ENCODE peak calls at places on chromosomes 6 and 20, in five cellular contexts. O, L, S, D and T are unnamed samples.

GRCh38 chr20:2402271-2402980 is 21.7 kb downstream of the TGM6 start:
- DNase-seq in S (no peak), O (no peak), L (peak; percentile 66), D (peak; percentile 16), T (no peak)

GRCh38 chr6:158023597-158023939 is 41.9 kb downstream of the SYNJ2 start:
- DNase-seq in O (no peak), L (no peak), D (no peak), S (no peak), T (no peak)

GRCh38 chr20:10360878-10361277 is 73.1 kb downstream of the MKKS start:
- DNase-seq in L (no peak), O (no peak), D (no peak), S (no peak), T (no peak)

GRCh38 chr6:43739642-43740091 is 30.3 kb upstream of the VEGFA start:
- DNase-seq in O (no peak), L (no peak), D (no peak), S (no peak), T (no peak)

GRCh38 chr20:57649617-57650015 is 29.4 kb upstream of the ZBP1 start:
- DNase-seq in O (no peak), L (no peak), S (peak; percentile 40), D (peak; percentile 21), T (no peak)

GRCh38 chr6:9795880-9796279 is 619.0 kb downstream of the TFAP2A start:
- DNase-seq in L (no peak), S (no peak), O (no peak), D (no peak), T (no peak)

GRCh38 chr20:18679020-18679419 is 91.2 kb downstream of the DTD1 start:
- DNase-seq in O (no peak), L (peak; percentile 7), S (no peak), D (no peak), T (no peak)

GRCh38 chr6:166351715-166352285 is 9.5 kb upstream of the SFT2D1 start:
- DNase-seq in S (no peak), O (no peak), D (peak; percentile 34), L (no peak), T (no peak)

GRCh38 chr20:22411568-22412450 is 172.6 kb downstream of the FOXA2 start:
- DNase-seq in O (no peak), S (no peak), D (peak; percentile 30), L (peak; percentile 84), T (no peak)

GRCh38 chr6:108941867-108942266 is 93.6 kb downstream of the ARMC2 start:
- DNase-seq in L (no peak), D (no peak), O (no peak), S (no peak), T (no peak)

GRCh38 chr6:53999088-53999755 is 112.0 kb upstream of the MLIP start:
- DNase-seq in O (no peak), L (no peak), D (no peak), S (no peak), T (no peak)

GRCh38 chr6:81934936-81935335 is 182.5 kb upstream of the TENT5A start:
- DNase-seq in L (no peak), S (no peak), D (no peak), O (no peak), T (no peak)

GRCh38 chr6:84284428-84285033 is 57.1 kb upstream of the CEP162 start:
- DNase-seq in D (peak; percentile 24), L (peak; percentile 37), S (no peak), O (no peak), T (no peak)

GRCh38 chr6:23650676-23651075 is 475.3 kb upstream of the NRSN1 start:
- DNase-seq in D (peak; percentile 65), L (no peak), O (no peak), S (no peak), T (no peak)

GRCh38 chr6:42988486-42989020 is 4.2 kb downstream of the PPP2R5D start:
- DNase-seq in D (no peak), L (peak; percentile 67), O (no peak), S (no peak), T (no peak)

GRCh38 chr20:43765933-43766332 is 39.1 kb upstream of the GTSF1L start:
- DNase-seq in L (no peak), D (no peak), O (no peak), S (no peak), T (no peak)

GRCh38 chr6:80269331-80269730 is 162.9 kb downstream of the BCKDHB start:
- DNase-seq in S (no peak), L (no peak), D (no peak), O (no peak), T (no peak)

GRCh38 chr6:31462964-31463940 is 34.7 kb upstream of the MICB start:
- DNase-seq in O (peak; percentile 30), L (peak; percentile 73), S (peak; percentile 93), D (peak; percentile 95), T (no peak)

GRCh38 chr6:96194675-96195074 is 178.9 kb downstream of the FUT9 start:
- DNase-seq in O (no peak), L (no peak), D (no peak), S (no peak), T (no peak)

GRCh38 chr6:31285496-31285895 is 13.6 kb upstream of the HLA-C start:
- DNase-seq in L (no peak), S (no peak), O (no peak), D (no peak), T (no peak)

GRCh38 chr20:47854687-47855212 is 69.5 kb upstream of the SULF2 start:
- DNase-seq in D (peak; percentile 81), S (no peak), O (no peak), L (peak; percentile 38), T (peak; percentile 56)

GRCh38 chr20:64226686-64227576 is 28.6 kb upstream of the PCMTD2 start:
- DNase-seq in D (no peak), O (no peak), L (no peak), S (peak; percentile 68), T (no peak)

GRCh38 chr6:116111552-116112528 is 11.2 kb downstream of the NT5DC1 start:
- DNase-seq in S (no peak), D (peak; percentile 46), L (peak; percentile 67), O (no peak), T (no peak)

GRCh38 chr6:1327630-1328029 is 15.7 kb downstream of the FOXQ1 start:
- DNase-seq in L (no peak), O (no peak), S (no peak), D (no peak), T (no peak)

GRCh38 chr6:139473731-139474130 is 99.3 kb upstream of the CITED2 start:
- DNase-seq in O (no peak), S (no peak), D (no peak), L (peak; percentile 11), T (no peak)

GRCh38 chr20:50913976-50914375 is 17.3 kb downstream of the ADNP start:
- DNase-seq in D (no peak), O (no peak), L (peak; percentile 84), S (no peak), T (no peak)

GRCh38 chr6:158703121-158703839 is 53.4 kb downstream of the SYTL3 start:
- DNase-seq in D (no peak), S (no peak), L (no peak), O (no peak), T (no peak)

GRCh38 chr6:156752666-156753301 is 24.4 kb upstream of the ARID1B start:
- DNase-seq in S (peak; percentile 85), L (no peak), O (no peak), D (peak; percentile 7), T (no peak)

GRCh38 chr20:39041067-39041466 is 78.9 kb downstream of the DHX35 start:
- DNase-seq in D (no peak), S (peak; percentile 52), O (no peak), L (no peak), T (no peak)

GRCh38 chr20:47455133-47456040 is 46.3 kb upstream of the NCOA3 start:
- DNase-seq in L (peak; percentile 38), D (peak; percentile 54), S (peak; percentile 7), O (no peak), T (no peak)

GRCh38 chr20:57237006-57237953 is 29.2 kb downstream of the BMP7 start:
- DNase-seq in S (no peak), L (no peak), D (no peak), O (no peak), T (no peak)

GRCh38 chr6:46612645-46613044 is 40.0 kb downstream of the CYP39A1 start:
- DNase-seq in D (no peak), L (no peak), S (no peak), O (no peak), T (no peak)

DNA sequence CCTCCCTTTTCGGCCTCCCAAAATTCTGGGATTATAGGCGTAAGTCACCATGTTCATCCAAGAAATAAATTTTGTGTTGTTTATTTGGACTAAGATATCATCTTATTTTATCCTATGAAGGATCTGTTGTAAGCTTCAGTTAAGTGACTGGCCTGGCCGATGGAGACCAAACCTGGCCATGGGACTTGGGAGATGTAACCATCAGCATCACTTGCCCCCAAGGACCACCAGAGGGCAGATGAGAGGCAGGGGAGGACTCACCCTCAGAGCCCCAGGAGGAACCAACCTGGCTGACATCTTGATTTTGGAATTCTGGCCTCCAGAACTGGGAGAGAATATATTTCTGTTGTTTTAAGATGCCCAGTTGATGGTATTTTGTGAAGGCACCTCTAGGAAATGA is 266.7 kb downstream of the CDH26 start:
- DNase-seq in L (peak; percentile 39), O (no peak), S (no peak), D (peak; percentile 36), T (no peak)
- TF ChIP-seq CTCF in L (peak; percentile 61), O (no peak), S (no peak), D (peak; percentile 26), T (peak; percentile 29)

DNA sequence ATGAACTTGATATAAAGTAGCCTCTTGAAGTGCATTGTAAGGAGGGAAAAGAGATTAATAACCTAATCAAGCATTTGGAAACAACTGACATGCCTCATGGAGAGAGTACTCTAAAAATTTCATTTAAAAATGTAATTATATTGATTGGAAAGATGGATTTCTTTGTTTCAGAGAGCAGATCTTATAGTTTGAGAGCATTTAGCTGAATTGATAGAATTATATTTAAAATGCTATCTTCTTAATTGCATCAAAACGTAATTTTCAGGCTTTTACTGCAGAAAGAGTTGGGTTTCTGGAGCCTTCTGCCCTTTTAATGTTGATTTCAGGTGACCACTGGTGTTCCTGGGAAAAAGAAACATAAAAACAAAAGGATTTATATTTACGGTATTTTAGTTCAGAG is 130.6 kb downstream of the EDN3 start:
- DNase-seq in O (no peak), D (no peak), S (no peak), L (no peak), T (no peak)
- TF ChIP-seq CTCF in O (no peak), D (no peak), S (no peak), L (no peak), T (no peak)

GRCh38 chr6:3118353-3119039 is at the start of gene BPHL:
- DNase-seq in S (peak; percentile 99), D (peak; percentile 97), O (peak; percentile 75), L (peak; percentile 94), T (peak; percentile 90)
- TF ChIP-seq CTCF in S (no peak), D (no peak), O (no peak), L (no peak), T (no peak)

DNA sequence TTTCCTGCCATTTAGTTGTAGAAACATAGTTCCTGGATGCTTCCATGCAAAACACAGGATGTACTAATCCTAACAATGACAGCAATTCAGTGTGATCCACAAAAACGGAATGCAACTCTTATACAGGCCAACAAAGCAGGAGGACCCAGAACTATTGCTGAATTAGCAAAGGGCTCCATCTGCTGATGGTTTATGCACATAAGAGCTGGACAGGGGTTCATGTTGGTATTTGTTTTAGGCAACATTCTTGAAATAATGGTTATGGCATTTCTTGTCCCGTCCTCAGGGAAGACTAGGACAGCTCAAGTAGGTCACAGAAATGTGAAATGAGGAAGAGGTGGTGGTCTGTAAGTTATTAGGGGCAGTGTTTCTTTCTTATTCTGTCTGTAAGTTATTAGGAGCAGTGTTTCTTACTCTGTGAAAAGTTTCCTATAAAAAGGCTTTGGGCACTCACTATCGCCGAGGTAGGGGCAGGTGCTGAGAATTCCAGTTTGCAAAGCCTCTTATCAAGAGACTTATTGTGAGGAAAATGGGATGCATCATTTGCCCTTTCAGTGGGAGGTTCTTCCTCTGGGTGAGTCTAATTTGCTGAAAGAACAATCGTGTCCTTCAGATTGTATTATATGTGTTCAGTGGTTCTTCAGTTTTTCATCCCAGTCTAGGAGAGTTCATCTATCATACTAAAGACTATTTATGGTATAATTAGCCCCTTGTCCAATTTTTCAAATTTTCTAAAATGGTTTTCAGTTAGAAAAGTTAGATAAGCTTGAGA is 171.1 kb downstream of the MCHR2 start:
- DNase-seq in O (no peak), D (peak; percentile 52), L (peak; percentile 76), S (no peak), T (no peak)
- TF ChIP-seq CTCF in O (no peak), D (peak; percentile 44), L (peak; percentile 54), S (no peak), T (peak; percentile 45)